ENCODE peak calls at places on chromosomes 4 and X, in four cellular contexts. S is right atrium auricular region, R is pancreas, M is ovary. E is an unnamed sample.

GRCh38 chr4:85055558-85055957 is 89.1 kb upstream of the WDFY3 start:
- DNase-seq in M (no peak), S (no peak), R (no peak), E (no peak)

GRCh38 chr4:123396294-123397275 is at the start of gene SPRY1:
- DNase-seq in M (peak; percentile 85), R (peak; percentile 92), S (peak; percentile 96), E (peak; percentile 90)

GRCh38 chr4:119286377-119287002 is 35.4 kb downstream of the FABP2 start:
- DNase-seq in R (no peak), M (peak; percentile 51), S (no peak), E (no peak)

GRCh38 chr4:21765810-21766407 is 182.7 kb downstream of the KCNIP4 start:
- DNase-seq in M (no peak), S (no peak), R (no peak), E (no peak)

GRCh38 chr4:36256398-36256828 is 12.1 kb upstream of the ARAP2 start:
- DNase-seq in R (no peak), S (no peak), M (no peak), E (no peak)

GRCh38 chr4:80129785-80130184 is 56.8 kb upstream of the ANTXR2 start:
- DNase-seq in M (no peak), R (no peak), S (no peak), E (no peak)

GRCh38 chr4:90580271-90580825 is 453.2 kb downstream of the CCSER1 start:
- DNase-seq in S (no peak), M (no peak), R (no peak), E (no peak)

GRCh38 chrX:19698125-19698524 is 182.8 kb upstream of the MAP3K15 start:
- DNase-seq in R (no peak), M (no peak), S (no peak), E (no peak)

GRCh38 chr4:145523117-145523516 is 41.5 kb downstream of the SMAD1 start:
- DNase-seq in S (no peak), R (no peak), M (no peak), E (no peak)

GRCh38 chr4:94827481-94828110 is 69.8 kb downstream of the BMPR1B start:
- DNase-seq in S (no peak), R (no peak), M (no peak), E (no peak)

GRCh38 chrX:18931972-18932371 is 51.9 kb downstream of the PHKA2 start:
- DNase-seq in S (no peak), M (no peak), R (no peak), E (no peak)

GRCh38 chr4:101762025-101762424 is 28.5 kb upstream of the BANK1 start:
- DNase-seq in S (no peak), M (no peak), R (no peak), E (no peak)

GRCh38 chr4:145957307-145957706 is 18.7 kb upstream of the ZNF827 start:
- DNase-seq in S (no peak), M (no peak), R (no peak), E (no peak)

GRCh38 chrX:18677140-18677834 is 5.4 kb upstream of the RS1 start:
- DNase-seq in S (no peak), R (no peak), M (no peak), E (no peak)

GRCh38 chr4:185424905-185425599 is 712 bp downstream of the UFSP2 start:
- DNase-seq in R (no peak), M (peak; percentile 24), S (no peak), E (no peak)

GRCh38 chr4:60034371-60034770 is 1165.8 kb upstream of the ADGRL3 start:
- DNase-seq in R (no peak), M (no peak), S (no peak), E (peak; percentile 40)
- TF ChIP-seq CTCF in R (no peak), M (no peak), S (no peak), E (no peak)

DNA sequence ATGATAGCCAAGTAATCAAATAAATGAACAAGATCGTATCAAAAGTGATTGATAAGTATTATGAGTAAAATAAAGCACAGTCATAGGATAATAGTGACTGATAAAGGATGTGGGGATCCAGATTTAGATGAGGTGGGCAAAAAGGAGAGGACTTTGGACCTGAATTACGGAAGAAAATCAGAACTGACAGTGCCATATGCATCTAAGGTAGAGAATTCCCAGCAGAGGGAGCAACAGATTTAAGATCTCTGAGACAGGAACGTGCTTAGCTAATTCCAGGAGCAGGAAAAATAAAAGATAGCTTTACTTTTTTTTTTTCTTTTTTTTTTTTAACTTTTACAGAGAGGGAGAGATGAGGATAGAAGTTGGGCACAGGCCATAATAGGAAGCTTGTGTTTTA is 189.9 kb downstream of the NWD2 start:
- DNase-seq in M (no peak), R (no peak), S (no peak), E (no peak)
- TF ChIP-seq CTCF in M (no peak), R (peak; percentile 11), S (no peak), E (no peak)

GRCh38 chr4:110475881-110476818 is at the start of gene ENPEP:
- DNase-seq in S (no peak), M (no peak), R (no peak), E (no peak)

GRCh38 chr4:110477836-110478235 is 1.9 kb downstream of the ENPEP start:
- DNase-seq in M (no peak), S (no peak), R (no peak), E (no peak)

GRCh38 chr4:110467400-110467799 is 8.6 kb upstream of the ENPEP start:
- DNase-seq in S (no peak), M (no peak), R (no peak), E (no peak)

DNA sequence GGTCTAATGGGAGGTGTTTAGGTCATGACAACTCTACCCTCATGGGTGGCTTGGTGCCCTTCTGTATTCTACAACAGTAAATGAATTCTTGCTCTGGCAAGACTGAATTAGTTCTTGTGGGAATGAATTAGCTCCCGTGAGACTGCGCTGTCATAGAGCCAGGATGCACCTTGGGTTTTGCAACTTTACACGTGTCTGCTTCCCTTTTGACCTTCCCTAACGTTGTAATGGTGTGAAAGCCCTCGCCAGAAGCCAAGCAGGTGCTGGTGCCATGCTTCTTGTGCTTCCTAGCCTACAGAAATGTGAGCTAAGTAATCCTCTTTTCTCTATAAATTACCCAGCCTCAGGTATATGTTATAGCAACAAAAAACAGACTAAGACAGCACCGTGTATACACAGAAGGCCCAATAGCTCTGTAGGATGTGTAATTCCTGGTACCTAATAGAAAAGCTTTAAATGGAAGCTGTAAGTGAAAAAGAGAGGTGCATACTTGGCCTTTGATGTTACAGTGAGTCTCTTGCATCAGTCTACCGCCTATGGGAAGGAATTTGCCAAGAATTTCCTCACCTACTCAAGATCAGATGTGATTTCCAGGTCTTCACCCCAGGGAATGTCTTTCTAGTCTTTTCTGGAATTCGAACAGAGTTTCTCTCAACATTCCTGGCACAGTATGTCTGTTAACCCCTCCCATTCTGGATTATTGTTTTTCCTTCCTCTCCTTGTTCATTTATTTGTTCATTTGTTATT is 3.2 kb upstream of the ENPEP start:
- DNase-seq in R (no peak), S (no peak), M (no peak), E (no peak)
- TF ChIP-seq CTCF in R (no peak), S (no peak), M (no peak), E (no peak)

GRCh38 chr4:66640216-66640615 is 905.1 kb downstream of the CENPC start:
- DNase-seq in S (no peak), M (no peak), R (no peak), E (no peak)
- TF ChIP-seq CTCF in S (no peak), M (no peak), R (no peak), E (no peak)